ENCODE peak calls at places on chromosomes 11 and 22, in five cellular contexts. E, X, S, O and V are unnamed samples.

GRCh38 chr11:19225599-19225998 is 15.1 kb downstream of the E2F8 start:
- DNase-seq in X (no peak), O (no peak), S (no peak), E (no peak), V (no peak)

GRCh38 chr11:109641549-109641948 is 219.6 kb downstream of the C11orf87 start:
- DNase-seq in S (no peak), X (peak; percentile 49), E (no peak), O (no peak), V (no peak)

GRCh38 chr11:61071208-61071681 is 31.0 kb upstream of the CD5 start:
- DNase-seq in O (peak; percentile 76), X (no peak), S (no peak), E (no peak), V (no peak)

GRCh38 chr11:24932110-24933000 is 435.5 kb downstream of the LUZP2 start:
- DNase-seq in S (no peak), O (no peak), X (no peak), E (no peak), V (no peak)

GRCh38 chr11:23778971-23779370 is 717.9 kb upstream of the LUZP2 start:
- DNase-seq in E (no peak), X (no peak), S (no peak), O (no peak), V (no peak)

GRCh38 chr11:115060840-115061239 is 382.5 kb downstream of the NXPE2 start:
- DNase-seq in X (no peak), O (no peak), E (no peak), S (no peak), V (no peak)

GRCh38 chr11:94279996-94280395 is 24.4 kb upstream of the IZUMO1R start:
- DNase-seq in E (no peak), X (no peak), O (no peak), S (no peak), V (no peak)

GRCh38 chr11:92941676-92942571 is 27.5 kb upstream of the MTNR1B start:
- DNase-seq in E (peak; percentile 17), S (no peak), X (peak; percentile 48), O (no peak), V (peak; percentile 24)

GRCh38 chr11:46364791-46365190 is 16.7 kb upstream of the MDK start:
- DNase-seq in O (no peak), E (no peak), X (no peak), S (no peak), V (no peak)

GRCh38 chr11:103946793-103947565 is 89.5 kb upstream of the DDI1 start:
- DNase-seq in X (no peak), O (no peak), E (no peak), S (no peak), V (peak; percentile 34)

GRCh38 chr11:43567396-43567975 is 113.1 kb upstream of the HSD17B12 start:
- DNase-seq in X (peak; percentile 54), E (peak; percentile 67), O (no peak), S (peak; percentile 24), V (no peak)

GRCh38 chr11:72307439-72307838 is 63.5 kb upstream of the PHOX2A start:
- DNase-seq in S (no peak), X (no peak), E (no peak), O (no peak), V (no peak)

GRCh38 chr11:110093407-110094297 is 460 bp downstream of the ZC3H12C start:
- DNase-seq in S (peak; percentile 55), E (no peak), X (peak; percentile 60), O (no peak), V (no peak)

GRCh38 chr11:11798586-11799438 is 43.0 kb upstream of the USP47 start:
- DNase-seq in S (peak; percentile 48), E (no peak), X (peak; percentile 77), O (peak; percentile 79), V (peak; percentile 55)

GRCh38 chr22:35742342-35743100 is 24.8 kb downstream of the APOL5 start:
- DNase-seq in X (peak; percentile 95), O (no peak), S (no peak), E (peak; percentile 28), V (no peak)

GRCh38 chr11:124670732-124671131 is 2.8 kb downstream of the SIAE start:
- DNase-seq in O (no peak), X (no peak), E (no peak), S (no peak), V (no peak)

GRCh38 chr11:113014262-113014661 is 53.0 kb downstream of the NCAM1 start:
- DNase-seq in O (no peak), X (no peak), S (peak; percentile 36), E (no peak), V (peak; percentile 24)

GRCh38 chr22:47837703-47838102 is 1075.3 kb downstream of the TBC1D22A start:
- DNase-seq in X (peak; percentile 11), E (peak; percentile 10), S (no peak), O (no peak), V (no peak)

GRCh38 chr11:2312232-2313042 is 10.6 kb downstream of the TSPAN32 start:
- DNase-seq in S (no peak), X (peak; percentile 14), O (no peak), E (peak; percentile 94), V (peak; percentile 32)

GRCh38 chr11:71139516-71140205 is 112.7 kb downstream of the SHANK2 start:
- DNase-seq in S (no peak), X (no peak), E (no peak), O (no peak), V (peak; percentile 11)

GRCh38 chr11:1503708-1504104 is 17.1 kb upstream of the MOB2 start:
- DNase-seq in E (no peak), O (no peak), S (no peak), X (no peak), V (no peak)

GRCh38 chr11:30984442-30984816 is 385.1 kb downstream of the DCDC1 start:
- DNase-seq in S (no peak), X (peak; percentile 44), E (no peak), O (no peak), V (no peak)